ENCODE peak calls at places on chromosome 9, in eight cellular contexts. R is fibroblast of the conjunctiva, U is COR-L47, N is substantia nigra, P is T-helper 9 cell, I is neural crest cell, G is aorta, H is NCI-H524. F is an unnamed sample.

GRCh38 chr9:4662989-4663792 is 1.1 kb downstream of the PLPP6 start:
- DNase-seq in R (no peak), U (no peak), N (no peak), P (no peak), I (no peak), G (no peak), H (peak), F (no peak)

GRCh38 chr9:137956039-137956438 is 78.5 kb downstream of the CACNA1B start:
- DNase-seq in R (no peak), U (no peak), N (no peak), P (no peak), I (no peak), G (no peak), H (peak), F (no peak)

GRCh38 chr9:125524522-125524921 is 182.5 kb downstream of the MAPKAP1 start:
- DNase-seq in R (no peak), U (no peak), N (no peak), P (no peak), I (no peak), G (no peak), H (no peak), F (no peak)

GRCh38 chr9:80649001-80649420 is 1040.3 kb downstream of the TLE1 start:
- DNase-seq in R (peak), U (no peak), N (no peak), P (no peak), I (no peak), G (peak), H (no peak), F (no peak)

GRCh38 chr9:95004452-95005275 is 278.2 kb downstream of the AOPEP start:
- DNase-seq in R (no peak), U (peak), N (no peak), P (no peak), I (no peak), G (peak), H (peak), F (peak)

GRCh38 chr9:99294850-99295461 is 72.9 kb downstream of the SEC61B start:
- DNase-seq in R (no peak), U (no peak), N (no peak), P (no peak), I (no peak), G (no peak), H (peak), F (no peak)

GRCh38 chr9:19488721-19489120 is 79.9 kb downstream of the ACER2 start:
- DNase-seq in R (no peak), U (no peak), N (peak), P (no peak), I (no peak), G (no peak), H (no peak), F (no peak)

GRCh38 chr9:130139251-130139650 is 33.0 kb upstream of the NCS1 start:
- DNase-seq in R (no peak), U (no peak), N (no peak), P (no peak), I (no peak), G (no peak), H (peak), F (no peak)